ENCODE peak calls at places on chromosomes 4 and X, in four cellular contexts. K is WTC11, X is GM12878, J is K562. M is an unnamed sample.

GRCh38 chr4:139279723-139280620 is at the start of gene MGARP:
- DNase-seq in K (peak), X (no peak), J (no peak), M (peak)

GRCh38 chrX:15235001-15235400 is 34.9 kb downstream of the ASB9 start:
- DNase-seq in K (no peak), X (no peak), J (no peak), M (no peak)

GRCh38 chr4:15162046-15162445 is 159.8 kb downstream of the CPEB2 start:
- DNase-seq in K (no peak), X (no peak), J (no peak), M (no peak)

GRCh38 chr4:72843466-72843865 is 226.1 kb downstream of the COX18 start:
- DNase-seq in K (no peak), X (no peak), J (no peak), M (no peak)

GRCh38 chr4:47373729-47374128 is 89.8 kb downstream of the COMMD8 start:
- DNase-seq in K (no peak), X (no peak), J (no peak), M (no peak)

GRCh38 chrX:30938295-30938694 is 49.2 kb upstream of the TAB3 start:
- DNase-seq in K (no peak), X (no peak), J (no peak), M (no peak)

GRCh38 chrX:134186362-134187121 is 50.4 kb upstream of the CCDC160 start:
- DNase-seq in K (no peak), X (peak), J (no peak), M (no peak)

GRCh38 chrX:48025561-48025960 is 18.8 kb downstream of the SPACA5 start:
- DNase-seq in K (peak), X (peak), J (peak), M (peak)

GRCh38 chrX:133412665-133413064 is 2.6 kb downstream of the GPC4 start:
- DNase-seq in K (no peak), X (no peak), J (no peak), M (no peak)

GRCh38 chrX:30141966-30142365 is 73.4 kb upstream of the MAGEB2 start:
- DNase-seq in K (peak), X (no peak), J (peak), M (peak)

GRCh38 chr4:36006226-36006625 is 238.1 kb downstream of the ARAP2 start:
- DNase-seq in K (no peak), X (no peak), J (no peak), M (no peak)

GRCh38 chr4:76605099-76605563 is 170.1 kb downstream of the SHROOM3 start:
- DNase-seq in K (no peak), X (no peak), J (no peak), M (no peak)

GRCh38 chrX:138964501-138964900 is 253.0 kb upstream of the FGF13 start:
- DNase-seq in K (no peak), X (no peak), J (no peak), M (no peak)

GRCh38 chr4:53640576-53641459 is 49.5 kb upstream of the LNX1 start:
- DNase-seq in K (no peak), X (peak), J (no peak), M (no peak)

GRCh38 chr4:86935833-86936721 is 1.3 kb downstream of the AFF1 start:
- DNase-seq in K (peak), X (peak), J (peak), M (no peak)

GRCh38 chr4:69731261-69731660 is 29.2 kb downstream of the SULT1B1 start:
- DNase-seq in K (no peak), X (no peak), J (no peak), M (no peak)
- TF ChIP-seq USF1 in K (no peak), X (no peak), J (no peak), M (no peak)

DNA sequence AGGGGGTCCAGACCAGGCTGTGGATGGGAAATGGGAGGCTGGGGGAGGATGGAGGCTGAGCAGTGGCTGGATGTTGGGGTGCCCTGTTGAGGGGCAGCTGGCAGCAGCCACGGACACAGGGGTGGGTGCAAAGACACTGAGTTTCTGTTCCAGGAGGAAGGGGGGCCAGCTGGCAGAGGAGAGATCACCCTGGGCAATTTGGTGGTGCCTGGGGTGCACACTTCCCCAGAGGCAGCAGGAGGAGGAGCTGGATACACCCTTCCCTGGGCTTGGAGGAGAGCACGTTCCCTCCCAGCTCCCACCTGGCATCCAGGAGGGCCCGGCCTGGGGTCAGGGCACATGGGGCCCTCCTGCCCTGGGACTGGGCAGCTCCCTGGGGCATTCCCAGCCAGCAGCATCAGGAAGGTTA is 42.8 kb downstream of the CPLX1 start:
- DNase-seq in K (no peak), X (no peak), J (no peak), M (no peak)
- TF ChIP-seq MAX in K (no peak), X (no peak), J (no peak), M (no peak)

GRCh38 chr4:32775049-32775448 is 2054.9 kb downstream of the PCDH7 start:
- DNase-seq in K (no peak), X (no peak), J (no peak), M (peak)
- TF ChIP-seq USF1 in K (no peak), X (no peak), J (no peak), M (no peak)

DNA sequence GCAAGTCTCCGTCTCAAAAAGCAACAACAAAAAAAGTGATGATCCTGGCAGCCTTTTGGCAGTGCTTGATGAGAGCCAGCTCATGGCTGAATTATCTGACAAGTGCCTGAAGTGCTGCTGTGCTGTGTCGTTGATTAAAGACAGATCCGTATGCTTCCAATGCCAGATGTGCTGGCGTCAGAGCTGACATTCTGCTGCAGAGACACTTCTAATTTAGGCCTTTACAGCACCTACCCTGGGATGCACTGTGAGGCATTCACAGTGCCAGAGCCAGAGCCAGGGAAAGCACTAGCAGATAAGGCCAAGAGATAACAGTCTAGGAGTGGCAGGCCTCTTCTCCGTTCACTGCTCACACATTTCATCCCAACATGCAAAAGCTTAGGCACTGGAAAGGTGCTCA is 995.5 kb downstream of the RAB28 start:
- DNase-seq in K (no peak), X (no peak), J (no peak), M (peak)
- TF ChIP-seq MAX in K (no peak), X (no peak), J (no peak), M (no peak)

GRCh38 chr4:5816851-5817375 is 76.0 kb downstream of the CRMP1 start:
- DNase-seq in K (no peak), X (no peak), J (no peak), M (no peak)

GRCh38 chr4:5813882-5814255 is 79.0 kb downstream of the CRMP1 start:
- DNase-seq in K (no peak), X (no peak), J (no peak), M (no peak)

GRCh38 chr4:5815641-5816040 is 77.2 kb downstream of the CRMP1 start:
- DNase-seq in K (no peak), X (no peak), J (no peak), M (no peak)

GRCh38 chr4:5814421-5814820 is 78.5 kb downstream of the CRMP1 start:
- DNase-seq in K (no peak), X (no peak), J (no peak), M (no peak)

DNA sequence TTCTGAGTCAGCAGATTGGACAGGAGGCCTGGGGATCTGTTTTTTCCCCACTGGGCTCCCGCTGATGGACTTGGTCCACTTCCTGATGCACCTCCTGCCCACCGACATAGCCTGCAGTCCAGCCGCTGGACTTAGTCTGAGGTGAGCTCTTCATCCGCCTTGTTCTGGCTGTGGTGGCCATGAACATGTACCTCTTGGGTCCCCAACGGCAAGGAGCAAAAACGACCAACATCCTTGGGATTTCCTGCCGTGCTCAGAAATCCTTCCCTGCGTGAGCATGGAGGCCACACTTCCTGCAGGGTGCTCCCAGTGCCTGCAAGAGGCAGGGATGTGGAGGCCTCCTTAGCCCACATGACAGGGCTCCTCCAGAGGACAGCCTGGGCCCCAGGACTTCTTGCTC is 76.8 kb downstream of the CRMP1 start:
- DNase-seq in K (no peak), X (no peak), J (no peak), M (no peak)
- TF ChIP-seq USF1 in K (no peak), X (no peak), J (no peak), M (no peak)

DNA sequence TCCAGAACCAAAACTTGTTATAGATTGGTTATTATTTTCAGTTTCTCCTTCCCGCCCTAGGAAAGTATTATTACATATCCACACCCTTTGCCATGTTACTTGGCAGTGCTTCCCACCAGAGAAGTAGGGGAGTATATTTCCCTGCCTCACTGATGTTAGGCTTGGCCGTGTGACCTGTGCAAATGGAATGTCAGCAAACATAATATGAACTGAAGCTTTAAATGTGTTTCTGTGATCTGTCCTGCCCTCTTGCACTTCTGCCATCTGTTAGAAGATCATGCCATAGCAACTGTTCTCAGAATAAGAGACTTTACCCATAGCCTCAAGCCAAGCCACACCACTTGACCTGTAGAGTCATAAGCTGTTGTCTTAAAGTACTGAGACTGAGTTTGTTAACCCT is 36.7 kb upstream of the NEUROG2 start:
- DNase-seq in K (no peak), X (no peak), J (no peak), M (no peak)
- TF ChIP-seq MAX in K (no peak), X (no peak), J (no peak), M (no peak)

DNA sequence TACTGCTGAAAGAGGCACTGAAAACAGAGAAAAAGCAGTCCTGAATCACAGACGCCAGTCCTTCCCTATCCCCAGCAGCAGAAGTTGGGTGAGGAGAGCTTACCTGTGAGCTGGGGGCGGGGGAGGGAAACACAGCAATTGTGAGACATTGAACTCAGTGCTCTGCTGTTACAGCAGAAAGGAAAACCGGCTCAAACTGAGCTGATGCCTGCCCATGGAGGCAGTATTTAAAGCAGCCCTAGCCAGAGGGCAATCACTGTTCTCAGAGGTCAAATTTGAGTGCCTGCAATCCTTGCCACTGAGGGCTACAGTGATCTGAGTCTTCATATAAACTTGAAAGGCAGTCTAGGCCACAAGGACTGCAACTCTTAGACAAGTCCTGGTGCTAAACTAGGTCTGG is 220.7 kb downstream of the GRXCR1 start:
- DNase-seq in K (no peak), X (no peak), J (no peak), M (no peak)
- TF ChIP-seq USF1 in K (no peak), X (no peak), J (no peak), M (no peak)

GRCh38 chr4:123121241-123121907 is 199.0 kb upstream of the NUDT6 start:
- DNase-seq in K (no peak), X (no peak), J (no peak), M (no peak)
- TF ChIP-seq MAX in K (no peak), X (no peak), J (no peak), M (no peak)

GRCh38 chrX:13747836-13748235 is 13.3 kb downstream of the OFD1 start:
- DNase-seq in K (peak), X (no peak), J (peak), M (peak)
- TF ChIP-seq USF1 in K (no peak), X (no peak), J (no peak), M (no peak)

M was measured in SK-N-SH.